ENCODE peak calls at places on chromosomes 6 and 20, in eight cellular contexts. H, O, D, R, Y, M, J and T are unnamed samples.

GRCh38 chr6:122610690-122611455 is 668 bp downstream of the PKIB start:
- DNase-seq in H (peak), O (peak), D (no peak), R (peak), Y (no peak), M (peak), J (peak), T (peak)

GRCh38 chr20:32945710-32946221 is 58.5 kb downstream of the SUN5 start:
- DNase-seq in H (no peak), O (no peak), D (peak), R (peak), Y (no peak), M (no peak), J (peak), T (peak)

GRCh38 chr6:39997101-39997635 is 62.9 kb upstream of the MOCS1 start:
- DNase-seq in H (no peak), O (no peak), D (no peak), R (no peak), Y (no peak), M (no peak), J (no peak), T (no peak)

GRCh38 chr6:135331002-135331401 is 149.9 kb downstream of the MYB start:
- DNase-seq in H (no peak), O (no peak), D (no peak), R (no peak), Y (no peak), M (no peak), J (no peak), T (peak)

GRCh38 chr6:39056681-39057080 is 8.1 kb downstream of the GLP1R start:
- DNase-seq in H (no peak), O (no peak), D (no peak), R (no peak), Y (no peak), M (no peak), J (no peak), T (no peak)

GRCh38 chr6:47438481-47439347 is 38.9 kb upstream of the CD2AP start:
- DNase-seq in H (no peak), O (no peak), D (no peak), R (no peak), Y (no peak), M (no peak), J (no peak), T (no peak)

GRCh38 chr6:140985679-140986275 is 1146.9 kb upstream of the GJE1 start:
- DNase-seq in H (no peak), O (no peak), D (no peak), R (no peak), Y (no peak), M (no peak), J (no peak), T (peak)

GRCh38 chr20:37295595-37295994 is 6.1 kb downstream of the MANBAL start:
- DNase-seq in H (no peak), O (peak), D (no peak), R (no peak), Y (no peak), M (no peak), J (no peak), T (no peak)

GRCh38 chr20:50680106-50680960 is 11.0 kb downstream of the RIPOR3 start:
- DNase-seq in H (peak), O (no peak), D (no peak), R (no peak), Y (peak), M (no peak), J (peak), T (peak)

GRCh38 chr6:30507849-30508843 is 18.8 kb downstream of the HLA-E start:
- DNase-seq in H (no peak), O (no peak), D (no peak), R (no peak), Y (no peak), M (no peak), J (no peak), T (no peak)

GRCh38 chr6:42028234-42029061 is 21.9 kb upstream of the TAF8 start:
- DNase-seq in H (no peak), O (no peak), D (no peak), R (peak), Y (no peak), M (no peak), J (no peak), T (peak)

GRCh38 chr6:21922086-21922485 is 328.5 kb downstream of the SOX4 start:
- DNase-seq in H (no peak), O (no peak), D (no peak), R (no peak), Y (no peak), M (no peak), J (no peak), T (peak)

GRCh38 chr6:165983112-165984072 is 184.3 kb downstream of the TBXT start:
- DNase-seq in H (no peak), O (no peak), D (no peak), R (no peak), Y (no peak), M (no peak), J (no peak), T (no peak)

GRCh38 chr6:291697-292505 is at the start of gene DUSP22:
- DNase-seq in H (peak), O (no peak), D (peak), R (peak), Y (peak), M (peak), J (peak), T (peak)

GRCh38 chr20:815914-816606 is 17.5 kb upstream of the FAM110A start:
- DNase-seq in H (peak), O (peak), D (no peak), R (peak), Y (peak), M (peak), J (peak), T (peak)

GRCh38 chr6:5422321-5422915 is 161.1 kb downstream of the FARS2 start:
- DNase-seq in H (peak), O (peak), D (no peak), R (peak), Y (no peak), M (no peak), J (peak), T (peak)

GRCh38 chr20:54132612-54133433 is 41.0 kb downstream of the CYP24A1 start:
- DNase-seq in H (peak), O (peak), D (peak), R (no peak), Y (no peak), M (no peak), J (peak), T (peak)